ENCODE peak calls at places on chromosomes 7 and 10, in eight cellular contexts. P is neural progenitor cell, F is heart left ventricle, L is endodermal cell, D is esophagus muscularis mucosa, B is Panc1, Q is cardiac muscle cell, U is left ventricle myocardium inferior. K is an unnamed sample.

GRCh38 chr10:82847242-82847641 is 972.2 kb downstream of the NRG3 start:
- DNase-seq in P (no peak), F (no peak), L (no peak), D (no peak), B (no peak), Q (no peak), U (no peak), K (no peak)

GRCh38 chr10:81251457-81252115 is 623.4 kb upstream of the NRG3 start:
- DNase-seq in P (no peak), F (no peak), L (peak), D (no peak), B (no peak), Q (no peak), U (no peak), K (no peak)

GRCh38 chr7:151626422-151627115 is 106.9 kb upstream of the RHEB start:
- DNase-seq in P (peak), F (peak), L (peak), D (no peak), B (no peak), Q (peak), U (no peak), K (peak)

GRCh38 chr7:112453505-112454171 is 3.4 kb downstream of the IFRD1 start:
- DNase-seq in P (no peak), F (no peak), L (no peak), D (no peak), B (no peak), Q (no peak), U (no peak), K (no peak)

GRCh38 chr7:127413326-127413725 is 20.8 kb upstream of the ZNF800 start:
- DNase-seq in P (no peak), F (no peak), L (no peak), D (no peak), B (no peak), Q (no peak), U (no peak), K (no peak)

GRCh38 chr7:100353685-100354330 is 4.1 kb upstream of the PILRB start:
- DNase-seq in P (no peak), F (no peak), L (no peak), D (no peak), B (no peak), Q (no peak), U (no peak), K (no peak)

GRCh38 chr7:99693427-99694200 is 13.8 kb upstream of the CYP3A5 start:
- DNase-seq in P (peak), F (no peak), L (peak), D (no peak), B (no peak), Q (peak), U (no peak), K (no peak)

GRCh38 chr10:126592901-126593300 is 77.6 kb downstream of the C10orf90 start:
- DNase-seq in P (no peak), F (no peak), L (no peak), D (no peak), B (no peak), Q (no peak), U (no peak), K (no peak)

GRCh38 chr10:78432582-78432981 is 398.9 kb downstream of the RPS24 start:
- DNase-seq in P (peak), F (no peak), L (peak), D (no peak), B (no peak), Q (peak), U (no peak), K (peak)

GRCh38 chr7:29285451-29285807 is 90.9 kb downstream of the CHN2 start:
- DNase-seq in P (no peak), F (no peak), L (no peak), D (no peak), B (no peak), Q (no peak), U (no peak), K (no peak)

GRCh38 chr10:93068411-93069244 is 5.1 kb upstream of the CYP26A1 start:
- DNase-seq in P (peak), F (no peak), L (peak), D (peak), B (no peak), Q (peak), U (no peak), K (peak)

GRCh38 chr10:92662852-92663251 is 26.9 kb upstream of the HHEX start:
- DNase-seq in P (no peak), F (no peak), L (no peak), D (no peak), B (no peak), Q (no peak), U (no peak), K (no peak)

GRCh38 chr7:113796557-113796956 is 122.3 kb downstream of the PPP1R3A start:
- DNase-seq in P (no peak), F (no peak), L (no peak), D (no peak), B (no peak), Q (no peak), U (no peak), K (no peak)

GRCh38 chr10:45575966-45576597 is 96.5 kb downstream of the ZFAND4 start:
- DNase-seq in P (no peak), F (no peak), L (no peak), D (no peak), B (no peak), Q (no peak), U (no peak), K (no peak)

GRCh38 chr7:77698042-77698625 is 1.9 kb downstream of the RSBN1L start:
- DNase-seq in P (no peak), F (no peak), L (no peak), D (no peak), B (no peak), Q (no peak), U (no peak), K (no peak)

GRCh38 chr10:28975891-28976471 is 298.7 kb downstream of the BAMBI start:
- DNase-seq in P (peak), F (no peak), L (no peak), D (peak), B (no peak), Q (no peak), U (no peak), K (no peak)

GRCh38 chr7:152761116-152761748 is 1.7 kb downstream of the ACTR3B start:
- DNase-seq in P (no peak), F (no peak), L (peak), D (peak), B (no peak), Q (no peak), U (no peak), K (no peak)

GRCh38 chr7:6637544-6638229 is 569 bp downstream of the ZNF316 start:
- DNase-seq in P (peak), F (peak), L (peak), D (no peak), B (no peak), Q (peak), U (no peak), K (peak)

GRCh38 chr7:3117488-3118228 is 74.0 kb upstream of the CARD11 start:
- DNase-seq in P (no peak), F (no peak), L (no peak), D (no peak), B (no peak), Q (peak), U (no peak), K (no peak)

GRCh38 chr7:20846791-20847190 is 60.1 kb upstream of the SP8 start:
- DNase-seq in P (no peak), F (no peak), L (no peak), D (no peak), B (no peak), Q (no peak), U (no peak), K (no peak)

GRCh38 chr10:71981024-71981867 is 17.1 kb downstream of the CHST3 start:
- DNase-seq in P (peak), F (no peak), L (no peak), D (no peak), B (no peak), Q (no peak), U (no peak), K (no peak)

GRCh38 chr7:1526271-1526754 is 4.2 kb upstream of the MAFK start:
- DNase-seq in P (no peak), F (no peak), L (no peak), D (no peak), B (no peak), Q (no peak), U (no peak), K (no peak)

GRCh38 chr10:47297796-47298540 is 2.0 kb upstream of the GDF10 start:
- DNase-seq in P (peak), F (no peak), L (no peak), D (no peak), B (no peak), Q (no peak), U (no peak), K (no peak)

GRCh38 chr10:100076750-100077149 is 4.9 kb downstream of the CPN1 start:
- DNase-seq in P (no peak), F (no peak), L (no peak), D (no peak), B (no peak), Q (no peak), U (no peak), K (no peak)

GRCh38 chr10:62870866-62871265 is 54.7 kb upstream of the EGR2 start:
- DNase-seq in P (no peak), F (no peak), L (no peak), D (no peak), B (no peak), Q (no peak), U (no peak), K (no peak)

GRCh38 chr10:14010083-14010551 is 320.6 kb downstream of the FRMD4A start:
- DNase-seq in P (peak), F (peak), L (peak), D (no peak), B (no peak), Q (no peak), U (no peak), K (no peak)

DNA sequence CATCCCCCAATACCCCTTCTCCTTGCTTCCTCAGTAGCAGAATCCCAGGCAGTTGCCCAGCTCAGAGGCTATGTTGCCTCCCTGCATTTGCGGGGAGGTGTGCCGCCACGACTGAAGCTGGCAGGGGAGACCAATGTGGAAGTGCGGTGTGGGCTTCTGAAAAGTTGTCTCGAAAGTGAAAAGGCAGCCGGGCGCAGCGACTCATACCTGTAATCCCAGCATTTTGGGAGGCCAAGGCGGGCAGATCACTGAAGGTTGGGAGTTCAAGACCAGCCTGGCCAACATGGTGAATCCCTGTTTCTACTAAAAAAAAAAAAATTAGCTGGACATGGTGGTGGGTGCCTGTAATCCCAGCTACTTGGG is 15.9 kb upstream of the PFKFB3 start:
- DNase-seq in P (no peak), F (no peak), L (no peak), D (no peak), B (no peak), Q (no peak), U (no peak), K (no peak)
- H3K27ac ChIP-seq in P (no peak), F (no peak), L (no peak), D (no peak), B (no peak), Q (no peak), U (no peak), K (no peak)

GRCh38 chr10:86399879-86400704 is 33.5 kb upstream of the GRID1 start:
- DNase-seq in P (peak), F (peak), L (peak), D (peak), B (peak), Q (peak), U (peak), K (peak)
- H3K27ac ChIP-seq in P (no peak), F (peak), L (no peak), D (peak), B (peak), Q (no peak), U (peak), K (peak)

GRCh38 chr10:115850666-115851065 is 422.3 kb downstream of the GFRA1 start:
- DNase-seq in P (no peak), F (no peak), L (no peak), D (no peak), B (no peak), Q (no peak), U (no peak), K (no peak)
- H3K27ac ChIP-seq in P (no peak), F (no peak), L (no peak), D (no peak), B (no peak), Q (no peak), U (no peak), K (no peak)

DNA sequence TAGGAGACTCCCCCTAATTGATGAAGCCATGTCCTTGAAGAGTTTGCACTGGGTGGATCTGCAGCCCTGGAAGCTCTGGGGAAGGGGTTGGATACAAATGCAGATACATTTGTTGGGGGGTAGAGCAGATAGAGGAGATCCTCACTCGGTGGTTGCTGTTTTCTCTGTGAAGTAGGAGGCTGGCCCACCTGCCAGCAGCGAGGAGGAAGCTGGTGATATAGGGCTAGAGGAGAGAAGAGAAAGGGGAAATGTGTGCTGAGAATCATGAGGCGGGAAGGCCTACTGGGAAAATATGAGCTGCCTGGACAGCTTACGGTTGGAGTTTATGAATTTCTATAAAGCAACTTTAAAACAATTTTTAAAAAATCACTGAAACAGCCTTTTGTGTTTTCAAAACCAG is 100.8 kb upstream of the GLCCI1 start:
- DNase-seq in P (no peak), F (no peak), L (no peak), D (no peak), B (no peak), Q (no peak), U (no peak), K (no peak)
- H3K27ac ChIP-seq in P (no peak), F (no peak), L (no peak), D (no peak), B (no peak), Q (no peak), U (peak), K (no peak)

GRCh38 chr10:102302611-102303010 is 57.3 kb downstream of the GBF1 start:
- DNase-seq in P (no peak), F (no peak), L (no peak), D (no peak), B (no peak), Q (no peak), U (no peak), K (no peak)

GRCh38 chr10:102306710-102307109 is 61.4 kb downstream of the GBF1 start:
- DNase-seq in P (no peak), F (no peak), L (no peak), D (no peak), B (no peak), Q (no peak), U (no peak), K (no peak)

GRCh38 chr10:102309236-102309635 is 63.9 kb downstream of the GBF1 start:
- DNase-seq in P (no peak), F (no peak), L (no peak), D (no peak), B (no peak), Q (no peak), U (no peak), K (no peak)

GRCh38 chr10:102309916-102310315 is 64.6 kb downstream of the GBF1 start:
- DNase-seq in P (no peak), F (no peak), L (no peak), D (no peak), B (no peak), Q (no peak), U (no peak), K (no peak)

GRCh38 chr10:102306006-102306405 is 60.7 kb downstream of the GBF1 start:
- DNase-seq in P (no peak), F (no peak), L (no peak), D (no peak), B (no peak), Q (no peak), U (no peak), K (no peak)
- H3K27ac ChIP-seq in P (no peak), F (no peak), L (no peak), D (no peak), B (no peak), Q (no peak), U (no peak), K (no peak)

DNA sequence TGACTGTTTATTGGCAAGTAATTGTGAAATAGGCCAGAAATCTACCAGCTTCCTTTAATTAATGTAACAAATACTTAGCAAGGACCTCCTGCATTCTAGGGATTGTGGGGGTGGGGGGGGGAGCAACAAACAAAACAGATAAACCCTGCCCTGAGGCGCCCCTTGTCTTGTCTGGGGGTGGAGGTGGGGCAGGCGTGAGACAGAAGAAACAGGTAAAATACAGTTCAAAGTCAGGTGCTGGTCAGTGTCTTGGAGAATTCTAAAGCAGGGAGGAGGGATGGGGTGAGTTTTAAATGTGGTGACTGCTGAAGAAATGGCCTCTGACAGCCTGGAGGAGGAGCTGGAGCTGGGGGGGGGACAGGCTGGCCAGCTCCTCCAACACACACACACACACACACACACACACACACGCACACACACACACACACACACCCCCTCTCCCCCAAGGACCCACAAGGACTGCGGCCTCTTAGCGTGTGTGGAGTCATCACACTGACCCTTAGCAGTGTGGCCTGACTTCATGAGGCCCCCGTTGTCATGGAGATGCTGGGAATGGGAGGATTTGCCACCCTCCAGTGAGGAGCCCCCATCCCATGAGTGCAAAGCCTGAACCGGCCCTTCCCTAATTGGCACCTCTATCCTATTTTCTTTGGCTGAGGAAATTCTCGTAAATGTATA is 190.4 kb downstream of the MGMT start:
- DNase-seq in P (no peak), F (no peak), L (peak), D (no peak), B (no peak), Q (no peak), U (no peak), K (no peak)
- H3K27ac ChIP-seq in P (no peak), F (no peak), L (no peak), D (no peak), B (no peak), Q (no peak), U (no peak), K (no peak)